ENCODE peak calls at places on chromosomes 5 and 9, in eight cellular contexts. One of them, this sample, is unnamed.

GRCh38 chr9:18893491-18893890 is 139.5 kb downstream of the SAXO1 start:
- DNase-seq in IMR-90: peak; percentile 6
- DNase-seq in occipital lobe: no peak
- DNase-seq in central memory CD4-positive, alpha-beta T cell: no peak
- DNase-seq in T-helper 2 cell: no peak
- DNase-seq in activated T-helper 1 cell treated with Interleukin-2 at 50 U/mL for 16 hours: no peak
- DNase-seq in choroid plexus epithelial cell: no peak
- DNase-seq in M059J: no peak
- DNase-seq in this sample: no peak

GRCh38 chr9:129686736-129687135 is 21.3 kb downstream of the PRRX2 start:
- DNase-seq in IMR-90: no peak
- DNase-seq in occipital lobe: no peak
- DNase-seq in central memory CD4-positive, alpha-beta T cell: no peak
- DNase-seq in T-helper 2 cell: no peak
- DNase-seq in activated T-helper 1 cell treated with Interleukin-2 at 50 U/mL for 16 hours: no peak
- DNase-seq in choroid plexus epithelial cell: no peak
- DNase-seq in M059J: no peak
- DNase-seq in this sample: no peak

GRCh38 chr9:120439147-120439546 is 140.8 kb downstream of the CDK5RAP2 start:
- DNase-seq in IMR-90: peak; percentile 23
- DNase-seq in occipital lobe: no peak
- DNase-seq in central memory CD4-positive, alpha-beta T cell: no peak
- DNase-seq in T-helper 2 cell: no peak
- DNase-seq in activated T-helper 1 cell treated with Interleukin-2 at 50 U/mL for 16 hours: no peak
- DNase-seq in choroid plexus epithelial cell: peak; percentile 63
- DNase-seq in M059J: peak; percentile 26
- DNase-seq in this sample: no peak

GRCh38 chr5:160064979-160065619 is 54.2 kb downstream of the PWWP2A start:
- DNase-seq in IMR-90: no peak
- DNase-seq in occipital lobe: no peak
- DNase-seq in central memory CD4-positive, alpha-beta T cell: no peak
- DNase-seq in T-helper 2 cell: no peak
- DNase-seq in activated T-helper 1 cell treated with Interleukin-2 at 50 U/mL for 16 hours: no peak
- DNase-seq in choroid plexus epithelial cell: no peak
- DNase-seq in M059J: no peak
- DNase-seq in this sample: no peak

GRCh38 chr9:120928015-120928719 is 1.6 kb upstream of the TRAF1 start:
- DNase-seq in IMR-90: no peak
- DNase-seq in occipital lobe: no peak
- DNase-seq in central memory CD4-positive, alpha-beta T cell: no peak
- DNase-seq in T-helper 2 cell: peak; percentile 28
- DNase-seq in activated T-helper 1 cell treated with Interleukin-2 at 50 U/mL for 16 hours: peak; percentile 32
- DNase-seq in choroid plexus epithelial cell: no peak
- DNase-seq in M059J: no peak
- DNase-seq in this sample: no peak

GRCh38 chr9:14313951-14314423 is at the start of gene NFIB:
- DNase-seq in IMR-90: peak; percentile 24
- DNase-seq in occipital lobe: no peak
- DNase-seq in central memory CD4-positive, alpha-beta T cell: no peak
- DNase-seq in T-helper 2 cell: no peak
- DNase-seq in activated T-helper 1 cell treated with Interleukin-2 at 50 U/mL for 16 hours: no peak
- DNase-seq in choroid plexus epithelial cell: peak; percentile 53
- DNase-seq in M059J: peak; percentile 63
- DNase-seq in this sample: no peak

GRCh38 chr5:54663876-54664275 is 146.3 kb downstream of the SNX18 start:
- DNase-seq in IMR-90: peak; percentile 96
- DNase-seq in occipital lobe: peak; percentile 16
- DNase-seq in central memory CD4-positive, alpha-beta T cell: no peak
- DNase-seq in T-helper 2 cell: no peak
- DNase-seq in activated T-helper 1 cell treated with Interleukin-2 at 50 U/mL for 16 hours: no peak
- DNase-seq in choroid plexus epithelial cell: peak; percentile 93
- DNase-seq in M059J: peak; percentile 85
- DNase-seq in this sample: no peak

GRCh38 chr5:124743534-124744169 is 2.8 kb downstream of the ZNF608 start:
- DNase-seq in IMR-90: no peak
- DNase-seq in occipital lobe: no peak
- DNase-seq in central memory CD4-positive, alpha-beta T cell: no peak
- DNase-seq in T-helper 2 cell: no peak
- DNase-seq in activated T-helper 1 cell treated with Interleukin-2 at 50 U/mL for 16 hours: no peak
- DNase-seq in choroid plexus epithelial cell: peak; percentile 29
- DNase-seq in M059J: peak; percentile 46
- DNase-seq in this sample: no peak

GRCh38 chr5:56269216-56269927 is 36.2 kb upstream of the ANKRD55 start:
- DNase-seq in IMR-90: peak; percentile 75
- DNase-seq in occipital lobe: no peak
- DNase-seq in central memory CD4-positive, alpha-beta T cell: peak; percentile 14
- DNase-seq in T-helper 2 cell: no peak
- DNase-seq in activated T-helper 1 cell treated with Interleukin-2 at 50 U/mL for 16 hours: no peak
- DNase-seq in choroid plexus epithelial cell: peak; percentile 87
- DNase-seq in M059J: peak; percentile 61
- DNase-seq in this sample: no peak

GRCh38 chr9:137051145-137051724 is 2.6 kb downstream of the ENTPD2 start:
- DNase-seq in IMR-90: no peak
- DNase-seq in occipital lobe: no peak
- DNase-seq in central memory CD4-positive, alpha-beta T cell: no peak
- DNase-seq in T-helper 2 cell: no peak
- DNase-seq in activated T-helper 1 cell treated with Interleukin-2 at 50 U/mL for 16 hours: no peak
- DNase-seq in choroid plexus epithelial cell: no peak
- DNase-seq in M059J: no peak
- DNase-seq in this sample: no peak

GRCh38 chr9:99039388-99040182 is 65.3 kb upstream of the TGFBR1 start:
- DNase-seq in IMR-90: peak; percentile 51
- DNase-seq in occipital lobe: no peak
- DNase-seq in central memory CD4-positive, alpha-beta T cell: no peak
- DNase-seq in T-helper 2 cell: no peak
- DNase-seq in activated T-helper 1 cell treated with Interleukin-2 at 50 U/mL for 16 hours: no peak
- DNase-seq in choroid plexus epithelial cell: no peak
- DNase-seq in M059J: peak; percentile 63
- DNase-seq in this sample: no peak

GRCh38 chr5:65696892-65697291 is 25.0 kb downstream of the SGTB start:
- DNase-seq in IMR-90: peak; percentile 24
- DNase-seq in occipital lobe: no peak
- DNase-seq in central memory CD4-positive, alpha-beta T cell: no peak
- DNase-seq in T-helper 2 cell: no peak
- DNase-seq in activated T-helper 1 cell treated with Interleukin-2 at 50 U/mL for 16 hours: no peak
- DNase-seq in choroid plexus epithelial cell: no peak
- DNase-seq in M059J: no peak
- DNase-seq in this sample: no peak

GRCh38 chr5:61866930-61867329 is 439.1 kb upstream of the KIF2A start:
- DNase-seq in IMR-90: peak; percentile 38
- DNase-seq in occipital lobe: no peak
- DNase-seq in central memory CD4-positive, alpha-beta T cell: no peak
- DNase-seq in T-helper 2 cell: no peak
- DNase-seq in activated T-helper 1 cell treated with Interleukin-2 at 50 U/mL for 16 hours: no peak
- DNase-seq in choroid plexus epithelial cell: peak; percentile 9
- DNase-seq in M059J: peak; percentile 72
- DNase-seq in this sample: no peak

GRCh38 chr5:43485406-43485805 is 1.7 kb upstream of the TMEM267 start:
- DNase-seq in IMR-90: peak; percentile 1
- DNase-seq in occipital lobe: no peak
- DNase-seq in central memory CD4-positive, alpha-beta T cell: no peak
- DNase-seq in T-helper 2 cell: no peak
- DNase-seq in activated T-helper 1 cell treated with Interleukin-2 at 50 U/mL for 16 hours: no peak
- DNase-seq in choroid plexus epithelial cell: peak; percentile 2
- DNase-seq in M059J: peak; percentile 3
- DNase-seq in this sample: no peak

GRCh38 chr5:5810461-5810860 is 388.0 kb downstream of the ICE1 start:
- DNase-seq in IMR-90: no peak
- DNase-seq in occipital lobe: no peak
- DNase-seq in central memory CD4-positive, alpha-beta T cell: no peak
- DNase-seq in T-helper 2 cell: no peak
- DNase-seq in activated T-helper 1 cell treated with Interleukin-2 at 50 U/mL for 16 hours: no peak
- DNase-seq in choroid plexus epithelial cell: no peak
- DNase-seq in M059J: no peak
- DNase-seq in this sample: no peak

GRCh38 chr9:84481819-84482218 is 141.3 kb upstream of the SLC28A3 start:
- DNase-seq in IMR-90: no peak
- DNase-seq in occipital lobe: no peak
- DNase-seq in central memory CD4-positive, alpha-beta T cell: no peak
- DNase-seq in T-helper 2 cell: no peak
- DNase-seq in activated T-helper 1 cell treated with Interleukin-2 at 50 U/mL for 16 hours: no peak
- DNase-seq in choroid plexus epithelial cell: no peak
- DNase-seq in M059J: no peak
- DNase-seq in this sample: no peak

GRCh38 chr9:121318631-121319393 is 50.9 kb downstream of the GSN start:
- DNase-seq in IMR-90: no peak
- DNase-seq in occipital lobe: no peak
- DNase-seq in central memory CD4-positive, alpha-beta T cell: no peak
- DNase-seq in T-helper 2 cell: no peak
- DNase-seq in activated T-helper 1 cell treated with Interleukin-2 at 50 U/mL for 16 hours: no peak
- DNase-seq in choroid plexus epithelial cell: no peak
- DNase-seq in M059J: no peak
- DNase-seq in this sample: no peak

GRCh38 chr5:485943-486491 is 38.2 kb downstream of the SLC9A3 start:
- DNase-seq in IMR-90: no peak
- DNase-seq in occipital lobe: no peak
- DNase-seq in central memory CD4-positive, alpha-beta T cell: no peak
- DNase-seq in T-helper 2 cell: no peak
- DNase-seq in activated T-helper 1 cell treated with Interleukin-2 at 50 U/mL for 16 hours: no peak
- DNase-seq in choroid plexus epithelial cell: no peak
- DNase-seq in M059J: no peak
- DNase-seq in this sample: no peak

GRCh38 chr5:172778223-172778814 is 7.3 kb upstream of the DUSP1 start:
- DNase-seq in IMR-90: peak; percentile 89
- DNase-seq in occipital lobe: no peak
- DNase-seq in central memory CD4-positive, alpha-beta T cell: no peak
- DNase-seq in T-helper 2 cell: no peak
- DNase-seq in activated T-helper 1 cell treated with Interleukin-2 at 50 U/mL for 16 hours: no peak
- DNase-seq in choroid plexus epithelial cell: peak; percentile 94
- DNase-seq in M059J: peak; percentile 92
- DNase-seq in this sample: peak; percentile 66

GRCh38 chr5:161865510-161865909 is 17.6 kb downstream of the GABRA1 start:
- DNase-seq in IMR-90: no peak
- DNase-seq in occipital lobe: no peak
- DNase-seq in central memory CD4-positive, alpha-beta T cell: no peak
- DNase-seq in T-helper 2 cell: no peak
- DNase-seq in activated T-helper 1 cell treated with Interleukin-2 at 50 U/mL for 16 hours: no peak
- DNase-seq in choroid plexus epithelial cell: no peak
- DNase-seq in M059J: no peak
- DNase-seq in this sample: no peak

GRCh38 chr5:144581044-144581443 is 410.4 kb downstream of the KCTD16 start:
- DNase-seq in IMR-90: peak; percentile 1
- DNase-seq in occipital lobe: no peak
- DNase-seq in central memory CD4-positive, alpha-beta T cell: no peak
- DNase-seq in T-helper 2 cell: no peak
- DNase-seq in activated T-helper 1 cell treated with Interleukin-2 at 50 U/mL for 16 hours: no peak
- DNase-seq in choroid plexus epithelial cell: no peak
- DNase-seq in M059J: no peak
- DNase-seq in this sample: no peak

GRCh38 chr5:68755293-68755692 is 338.5 kb upstream of the SLC30A5 start:
- DNase-seq in IMR-90: no peak
- DNase-seq in occipital lobe: no peak
- DNase-seq in central memory CD4-positive, alpha-beta T cell: no peak
- DNase-seq in T-helper 2 cell: no peak
- DNase-seq in activated T-helper 1 cell treated with Interleukin-2 at 50 U/mL for 16 hours: no peak
- DNase-seq in choroid plexus epithelial cell: no peak
- DNase-seq in M059J: no peak
- DNase-seq in this sample: no peak

GRCh38 chr5:58274199-58274598 is 185.7 kb downstream of the PLK2 start:
- DNase-seq in IMR-90: no peak
- DNase-seq in occipital lobe: no peak
- DNase-seq in central memory CD4-positive, alpha-beta T cell: no peak
- DNase-seq in T-helper 2 cell: no peak
- DNase-seq in activated T-helper 1 cell treated with Interleukin-2 at 50 U/mL for 16 hours: no peak
- DNase-seq in choroid plexus epithelial cell: no peak
- DNase-seq in M059J: no peak
- DNase-seq in this sample: no peak

GRCh38 chr9:134189475-134190231 is 25.3 kb upstream of the RNU6ATAC start:
- DNase-seq in IMR-90: no peak
- DNase-seq in occipital lobe: no peak
- DNase-seq in central memory CD4-positive, alpha-beta T cell: no peak
- DNase-seq in T-helper 2 cell: no peak
- DNase-seq in activated T-helper 1 cell treated with Interleukin-2 at 50 U/mL for 16 hours: no peak
- DNase-seq in choroid plexus epithelial cell: no peak
- DNase-seq in M059J: no peak
- DNase-seq in this sample: peak; percentile 57

GRCh38 chr5:96661841-96662724 is at the start of gene CAST:
- DNase-seq in IMR-90: peak; percentile 85
- DNase-seq in occipital lobe: peak; percentile 42
- DNase-seq in central memory CD4-positive, alpha-beta T cell: peak; percentile 76
- DNase-seq in T-helper 2 cell: peak; percentile 72
- DNase-seq in activated T-helper 1 cell treated with Interleukin-2 at 50 U/mL for 16 hours: peak; percentile 70
- DNase-seq in choroid plexus epithelial cell: peak; percentile 86
- DNase-seq in M059J: peak; percentile 96
- DNase-seq in this sample: peak; percentile 93

GRCh38 chr9:25964239-25964638 is 286.0 kb upstream of the TUSC1 start:
- DNase-seq in IMR-90: peak; percentile 82
- DNase-seq in occipital lobe: no peak
- DNase-seq in central memory CD4-positive, alpha-beta T cell: no peak
- DNase-seq in T-helper 2 cell: no peak
- DNase-seq in activated T-helper 1 cell treated with Interleukin-2 at 50 U/mL for 16 hours: no peak
- DNase-seq in choroid plexus epithelial cell: peak; percentile 61
- DNase-seq in M059J: peak; percentile 88
- DNase-seq in this sample: no peak

GRCh38 chr9:113596616-113597320 is 133.2 kb downstream of the RGS3 start:
- DNase-seq in IMR-90: no peak
- DNase-seq in occipital lobe: no peak
- DNase-seq in central memory CD4-positive, alpha-beta T cell: no peak
- DNase-seq in T-helper 2 cell: no peak
- DNase-seq in activated T-helper 1 cell treated with Interleukin-2 at 50 U/mL for 16 hours: no peak
- DNase-seq in choroid plexus epithelial cell: no peak
- DNase-seq in M059J: no peak
- DNase-seq in this sample: no peak

GRCh38 chr5:50667653-50668403 is 1.4 kb downstream of the PARP8 start:
- DNase-seq in IMR-90: peak; percentile 52
- DNase-seq in occipital lobe: peak; percentile 18
- DNase-seq in central memory CD4-positive, alpha-beta T cell: peak; percentile 92
- DNase-seq in T-helper 2 cell: peak; percentile 83
- DNase-seq in activated T-helper 1 cell treated with Interleukin-2 at 50 U/mL for 16 hours: peak; percentile 74
- DNase-seq in choroid plexus epithelial cell: peak; percentile 58
- DNase-seq in M059J: peak; percentile 39
- DNase-seq in this sample: peak; percentile 90

GRCh38 chr9:91857291-91857781 is 92.7 kb downstream of the ROR2 start:
- DNase-seq in IMR-90: peak; percentile 50
- DNase-seq in occipital lobe: no peak
- DNase-seq in central memory CD4-positive, alpha-beta T cell: no peak
- DNase-seq in T-helper 2 cell: no peak
- DNase-seq in activated T-helper 1 cell treated with Interleukin-2 at 50 U/mL for 16 hours: no peak
- DNase-seq in choroid plexus epithelial cell: peak; percentile 76
- DNase-seq in M059J: no peak
- DNase-seq in this sample: no peak